ENCODE peak calls at places on chromosomes 13 and 19, in five cellular contexts. V is sciatic nerve; S is stimulated activated CD8-positive, alpha-beta memory T cell treated with anti-CD3 and anti-CD28 coated beads, Interleukin-2, amount 100 ng/mL, for 48 hours; Y is IMR-90; Z is thyroid gland. W is an unnamed sample.

GRCh38 chr13:99823961-99824360 is 147.6 kb downstream of the ZIC5 start:
- DNase-seq in S (no peak), V (no peak), Y (no peak), Z (no peak), W (no peak)

GRCh38 chr13:107144432-107144831 is 576.5 kb upstream of the ARGLU1 start:
- DNase-seq in V (no peak), S (no peak), Y (peak; percentile 27), Z (no peak), W (no peak)

GRCh38 chr13:44142540-44142867 is 231.1 kb upstream of the SERP2 start:
- DNase-seq in S (no peak), Z (no peak), V (no peak), Y (no peak), W (no peak)

GRCh38 chr19:48780684-48781391 is 25.5 kb downstream of the FGF21 start:
- DNase-seq in Z (peak; percentile 29), Y (peak; percentile 58), V (no peak), S (no peak), W (no peak)

GRCh38 chr19:36420961-36421748 is 2.7 kb upstream of the ZFP82 start:
- DNase-seq in S (no peak), Y (peak; percentile 27), V (no peak), Z (peak; percentile 30), W (no peak)

GRCh38 chr19:8148088-8148409 is 1.3 kb downstream of the FBN3 start:
- DNase-seq in S (no peak), Y (no peak), Z (no peak), V (no peak), W (no peak)

GRCh38 chr19:45211751-45212381 is 33.3 kb downstream of the BLOC1S3 start:
- DNase-seq in S (no peak), V (peak; percentile 69), Z (peak; percentile 43), Y (no peak), W (no peak)

GRCh38 chr13:98411013-98411412 is 165.9 kb downstream of the STK24 start:
- DNase-seq in Y (no peak), S (no peak), V (no peak), Z (no peak), W (no peak)

GRCh38 chr19:31516756-31517155 is 167.5 kb upstream of the TSHZ3 start:
- DNase-seq in S (no peak), Y (no peak), Z (no peak), V (no peak), W (peak; percentile 78)

GRCh38 chr13:65946387-65946786 is 1283.7 kb downstream of the PCDH9 start:
- DNase-seq in V (no peak), Z (no peak), Y (no peak), S (no peak), W (no peak)

GRCh38 chr19:9621156-9622037 is at the start of gene ZNF561:
- DNase-seq in S (peak; percentile 74), Y (peak; percentile 89), V (peak; percentile 93), Z (peak; percentile 87), W (peak; percentile 94)

GRCh38 chr13:91406619-91407018 is 8.2 kb downstream of the GPC5 start:
- DNase-seq in Z (no peak), S (no peak), V (no peak), Y (peak; percentile 35), W (no peak)

GRCh38 chr19:40607311-40607871 is 6.2 kb downstream of the LTBP4 start:
- DNase-seq in S (no peak), Z (no peak), V (no peak), Y (no peak), W (no peak)

GRCh38 chr19:2282062-2282861 is at the start of gene PEAK3:
- DNase-seq in Z (peak; percentile 50), Y (peak; percentile 24), S (no peak), V (peak; percentile 81), W (peak; percentile 90)

GRCh38 chr19:28602675-28603298 is 610.2 kb downstream of the UQCRFS1 start:
- DNase-seq in Z (no peak), Y (no peak), V (no peak), S (no peak), W (no peak)

GRCh38 chr19:31232871-31233270 is 116.4 kb downstream of the TSHZ3 start:
- DNase-seq in V (no peak), Y (peak; percentile 96), Z (no peak), S (no peak), W (no peak)

GRCh38 chr19:44530777-44531176 is 1.3 kb upstream of the CEACAM20 start:
- DNase-seq in Y (no peak), Z (no peak), V (no peak), S (no peak), W (no peak)

GRCh38 chr19:29873024-29873800 is 61.4 kb downstream of the CCNE1 start:
- DNase-seq in Y (no peak), V (peak; percentile 80), Z (peak; percentile 52), S (peak; percentile 58), W (peak; percentile 88)

GRCh38 chr19:44694184-44694579 is 4.8 kb upstream of the CEACAM16 start:
- DNase-seq in Y (no peak), Z (no peak), V (no peak), S (no peak), W (no peak)

GRCh38 chr19:20359933-20360720 is 193.1 kb downstream of the ZNF486 start:
- DNase-seq in Z (peak; percentile 54), V (no peak), S (no peak), Y (no peak), W (no peak)

GRCh38 chr19:31503211-31503610 is 154.0 kb upstream of the TSHZ3 start:
- DNase-seq in Z (no peak), S (no peak), Y (no peak), V (no peak), W (peak; percentile 65)

GRCh38 chr13:93959796-93960533 is 519.5 kb downstream of the DCT start:
- DNase-seq in V (no peak), Z (no peak), S (no peak), Y (peak; percentile 46), W (no peak)

GRCh38 chr19:2315818-2316353 is 7.9 kb upstream of the LINGO3 start:
- DNase-seq in V (peak; percentile 80), Y (peak; percentile 56), Z (peak; percentile 49), S (no peak), W (peak; percentile 90)